ENCODE peak calls at places on chromosomes 6 and 20, in nine cellular contexts. R, B, S, U, L, N, M, J and A are unnamed samples.
A peak's percentile ranks its signal among the peaks of the same experiment; 100 is the strongest.

GRCh38 chr20:15847415-15847814 is 725.8 kb downstream of the KIF16B start:
- DNase-seq in R (no peak), B (no peak), S (no peak), U (no peak), L (no peak), N (no peak), M (no peak), J (no peak), A (no peak)

GRCh38 chr6:39169448-39170344 is 54.7 kb upstream of the SAYSD1 start:
- DNase-seq in R (no peak), B (no peak), S (no peak), U (no peak), L (no peak), N (no peak), M (peak; percentile 33), J (no peak), A (no peak)

GRCh38 chr20:53157443-53158408 is 185.6 kb downstream of the TSHZ2 start:
- DNase-seq in R (peak; percentile 59), B (peak; percentile 10), S (peak; percentile 18), U (peak; percentile 37), L (peak; percentile 0), N (peak; percentile 52), M (no peak), J (peak; percentile 83), A (peak; percentile 46)

GRCh38 chr6:89353702-89354392 is 1.3 kb upstream of the UBE2J1 start:
- DNase-seq in R (peak; percentile 54), B (no peak), S (no peak), U (no peak), L (no peak), N (no peak), M (peak; percentile 11), J (no peak), A (no peak)

GRCh38 chr6:167668019-167668753 is 158.5 kb upstream of the AFDN start:
- DNase-seq in R (no peak), B (no peak), S (no peak), U (no peak), L (no peak), N (no peak), M (no peak), J (no peak), A (peak; percentile 98)

GRCh38 chr6:145898376-145898775 is 65.8 kb downstream of the SHPRH start:
- DNase-seq in R (no peak), B (peak; percentile 36), S (peak; percentile 48), U (no peak), L (no peak), N (no peak), M (no peak), J (no peak), A (no peak)

GRCh38 chr6:17015144-17015543 is 86.7 kb upstream of the STMND1 start:
- DNase-seq in R (peak; percentile 53), B (no peak), S (no peak), U (no peak), L (no peak), N (peak; percentile 64), M (no peak), J (no peak), A (no peak)

GRCh38 chr6:46848684-46849360 is 55.6 kb downstream of the MEP1A start:
- DNase-seq in R (peak; percentile 48), B (peak; percentile 75), S (peak; percentile 67), U (peak; percentile 58), L (peak; percentile 61), N (peak; percentile 67), M (peak; percentile 33), J (peak; percentile 93), A (peak; percentile 56)

GRCh38 chr6:44730771-44731391 is 343.4 kb downstream of the CDC5L start:
- DNase-seq in R (no peak), B (no peak), S (no peak), U (no peak), L (no peak), N (peak; percentile 79), M (no peak), J (no peak), A (peak; percentile 9)

GRCh38 chr6:150395388-150396009 is 26.7 kb downstream of the IYD start:
- DNase-seq in R (peak; percentile 4), B (peak; percentile 51), S (peak; percentile 65), U (peak; percentile 48), L (no peak), N (peak; percentile 56), M (peak; percentile 91), J (peak; percentile 63), A (peak; percentile 68)

GRCh38 chr6:130683761-130684517 is 143.3 kb upstream of the SMLR1 start:
- DNase-seq in R (no peak), B (no peak), S (no peak), U (no peak), L (no peak), N (no peak), M (no peak), J (no peak), A (peak; percentile 50)